ENCODE peak calls at places on chromosomes 2 and 18, in six cellular contexts. J is epithelial cell of prostate, Z is NCI-H1930, L is H9, A is RCC 7860, K is cardiac fibroblast. U is an unnamed sample.

GRCh38 chr2:65432227-65433190 is at the start of gene SPRED2:
- DNase-seq in L (peak), J (peak), K (peak), Z (peak), A (peak), U (peak)

GRCh38 chr2:118738524-118739308 is 108.7 kb downstream of the EN1 start:
- DNase-seq in A (peak), J (peak), K (peak), Z (no peak), L (peak), U (no peak)

GRCh38 chr2:72415256-72415655 is 267.6 kb upstream of the CYP26B1 start:
- DNase-seq in L (no peak), Z (no peak), J (no peak), K (peak), A (no peak), U (no peak)

GRCh38 chr18:10213526-10213925 is 240.9 kb upstream of the APCDD1 start:
- DNase-seq in Z (no peak), K (peak), L (no peak), J (no peak), A (no peak), U (no peak)

GRCh38 chr18:8776013-8776515 is 70.7 kb downstream of the MTCL1 start:
- DNase-seq in A (no peak), Z (no peak), K (no peak), J (no peak), L (no peak), U (no peak)

GRCh38 chr18:58661423-58661822 is 9.8 kb upstream of the MALT1 start:
- DNase-seq in A (no peak), L (no peak), Z (no peak), K (no peak), J (no peak), U (no peak)

GRCh38 chr2:26883971-26884370 is 36.0 kb downstream of the DPYSL5 start:
- DNase-seq in Z (no peak), K (no peak), J (no peak), A (no peak), L (no peak), U (no peak)

GRCh38 chr2:75429036-75429435 is 131.7 kb downstream of the EVA1A start:
- DNase-seq in Z (no peak), K (no peak), L (no peak), J (no peak), A (no peak), U (no peak)

GRCh38 chr2:172710584-172711024 is 25.0 kb upstream of the RAPGEF4 start:
- DNase-seq in Z (no peak), L (no peak), A (peak), K (peak), J (peak), U (peak)

GRCh38 chr2:62660582-62661262 is 44.8 kb upstream of the EHBP1 start:
- DNase-seq in L (no peak), A (peak), J (peak), K (peak), Z (no peak), U (no peak)

GRCh38 chr2:178397002-178397605 is 53.9 kb downstream of the PRKRA start:
- DNase-seq in A (peak), K (peak), J (no peak), L (no peak), Z (no peak), U (peak)

GRCh38 chr2:14759086-14759485 is 126.6 kb downstream of the LRATD1 start:
- DNase-seq in L (no peak), K (no peak), Z (no peak), J (no peak), A (no peak), U (no peak)

GRCh38 chr2:98391581-98392270 is 45.5 kb downstream of the CNGA3 start:
- DNase-seq in L (no peak), J (no peak), A (no peak), Z (no peak), K (no peak), U (no peak)

GRCh38 chr18:7000484-7001096 is 117.0 kb downstream of the LAMA1 start:
- DNase-seq in A (peak), Z (no peak), K (peak), J (no peak), L (no peak), U (no peak)

GRCh38 chr2:108935231-108935863 is 53.7 kb downstream of the EDAR start:
- DNase-seq in Z (no peak), L (no peak), A (no peak), K (no peak), J (no peak), U (no peak)

GRCh38 chr18:78934551-78935225 is 44.9 kb upstream of the SALL3 start:
- DNase-seq in J (no peak), L (no peak), Z (no peak), K (no peak), A (no peak), U (no peak)

GRCh38 chr2:9382604-9383235 is 40.6 kb downstream of the ITGB1BP1 start:
- DNase-seq in Z (no peak), A (peak), L (no peak), J (no peak), K (peak), U (no peak)

GRCh38 chr2:14072338-14072737 is 560.2 kb upstream of the LRATD1 start:
- DNase-seq in Z (no peak), K (peak), A (no peak), J (peak), L (no peak), U (no peak)

GRCh38 chr2:30240162-30240696 is 8.9 kb downstream of the LBH start:
- DNase-seq in Z (no peak), A (no peak), J (no peak), L (no peak), K (no peak), U (no peak)

GRCh38 chr18:59671533-59671932 is 25.7 kb downstream of the CCBE1 start:
- DNase-seq in J (no peak), Z (no peak), L (no peak), K (no peak), A (no peak), U (no peak)

GRCh38 chr2:117760916-117761315 is 53.6 kb upstream of the DDX18 start:
- DNase-seq in A (no peak), J (no peak), Z (no peak), K (no peak), L (no peak), U (no peak)

GRCh38 chr18:75405341-75405740 is 22.2 kb downstream of the SMIM21 start:
- DNase-seq in K (peak), A (no peak), J (no peak), L (no peak), Z (no peak), U (no peak)

GRCh38 chr2:24435391-24436316 is 55.4 kb upstream of the NCOA1 start:
- DNase-seq in A (no peak), K (peak), J (no peak), L (no peak), Z (no peak), U (no peak)

GRCh38 chr2:224532931-224533330 is 52.2 kb downstream of the CUL3 start:
- DNase-seq in K (no peak), L (no peak), Z (no peak), A (no peak), J (no peak), U (no peak)

GRCh38 chr2:47344890-47345583 is 57.9 kb upstream of the MSH2 start:
- DNase-seq in Z (peak), J (no peak), K (peak), A (peak), L (peak), U (peak)

GRCh38 chr18:66872277-66872676 is 268.4 kb upstream of the CDH19 start:
- DNase-seq in K (peak), Z (no peak), A (no peak), L (no peak), J (no peak), U (no peak)

GRCh38 chr2:15111718-15112117 is 449.4 kb downstream of the NBAS start:
- DNase-seq in Z (no peak), K (no peak), J (no peak), L (no peak), A (no peak), U (no peak)

GRCh38 chr2:162545254-162545653 is 201.3 kb downstream of the GCA start:
- DNase-seq in K (no peak), A (no peak), Z (no peak), L (no peak), J (no peak), U (peak)

GRCh38 chr2:98896416-98896815 is 39.6 kb downstream of the CRACDL start:
- DNase-seq in K (no peak), A (no peak), J (no peak), L (no peak), Z (no peak), U (no peak)

GRCh38 chr18:9849407-9849961 is 36.3 kb upstream of the TXNDC2 start:
- DNase-seq in Z (no peak), K (no peak), A (no peak), L (no peak), J (no peak), U (no peak)

GRCh38 chr2:76385943-76386342 is 675.2 kb upstream of the GCFC2 start:
- DNase-seq in A (no peak), J (no peak), K (no peak), Z (no peak), L (no peak), U (no peak)

GRCh38 chr2:132623096-132623839 is 46.7 kb downstream of the LYPD1 start:
- DNase-seq in J (no peak), K (peak), L (no peak), A (no peak), Z (no peak), U (no peak)

GRCh38 chr18:9743200-9744016 is 35.3 kb downstream of the RAB31 start:
- DNase-seq in K (peak), J (peak), L (peak), A (peak), Z (no peak), U (peak)

GRCh38 chr2:71498261-71498701 is 44.9 kb downstream of the DYSF start:
- DNase-seq in L (no peak), K (peak), A (peak), Z (no peak), J (peak), U (no peak)

GRCh38 chr2:221203846-221204245 is 368.3 kb downstream of the EPHA4 start:
- DNase-seq in K (no peak), Z (no peak), L (no peak), A (no peak), J (no peak), U (no peak)